ENCODE peak calls at places on chromosomes 1 and 21, in ten cellular contexts. C is gastroesophageal sphincter; H is upper lobe of left lung; D is activated T-helper 17 cell treated with anti-CD3 and anti-CD28 coated beads, Interleukin-2, amount 50 U/mL, for 72 hours; E is body of pancreas; S is activated CD4-positive, alpha-beta T cell treated with anti-CD3 and anti-CD28 coated beads for 36 hours; I is naive thymus-derived CD8-positive, alpha-beta T cell; A is upper lobe of right lung; O is central memory CD8-positive, alpha-beta T cell; Z is pancreas. L is an unnamed sample.

GRCh38 chr21:42164818-42165217 is 54.1 kb upstream of the ABCG1 start:
- ATAC-seq in C (peak; percentile 10), H (no peak), D (no peak), E (no peak), S (no peak), I (no peak), A (no peak), O (no peak), Z (no peak), L (no peak)

GRCh38 chr1:53409233-53409632 is 50.0 kb upstream of the DMRTB1 start:
- ATAC-seq in C (no peak), H (no peak), D (no peak), E (no peak), S (no peak), I (no peak), A (no peak), O (no peak), Z (no peak), L (no peak)

GRCh38 chr1:153886127-153886526 is 36.6 kb downstream of the GATAD2B start:
- ATAC-seq in C (no peak), H (no peak), D (no peak), E (no peak), S (no peak), I (no peak), A (no peak), O (no peak), Z (no peak), L (no peak)

GRCh38 chr1:26856604-26857469 is 6.1 kb upstream of the SFN start:
- ATAC-seq in C (no peak), H (no peak), D (no peak), E (no peak), S (no peak), I (no peak), A (no peak), O (no peak), Z (no peak), L (no peak)

GRCh38 chr1:38152351-38153082 is 105.9 kb upstream of the POU3F1 start:
- ATAC-seq in C (no peak), H (peak; percentile 49), D (no peak), E (no peak), S (no peak), I (no peak), A (peak; percentile 68), O (no peak), Z (no peak), L (peak; percentile 84)

GRCh38 chr1:66351913-66352312 is 182.0 kb upstream of the SGIP1 start:
- ATAC-seq in C (no peak), H (no peak), D (peak; percentile 28), E (peak; percentile 21), S (peak; percentile 28), I (peak; percentile 77), A (peak; percentile 33), O (peak; percentile 74), Z (no peak), L (peak; percentile 59)

GRCh38 chr1:100995196-100995983 is 30.2 kb downstream of the DPH5 start:
- ATAC-seq in C (no peak), H (no peak), D (no peak), E (no peak), S (no peak), I (peak; percentile 25), A (no peak), O (no peak), Z (no peak), L (no peak)

GRCh38 chr1:48251858-48252257 is 29.3 kb downstream of the SLC5A9 start:
- ATAC-seq in C (no peak), H (no peak), D (no peak), E (no peak), S (no peak), I (no peak), A (no peak), O (no peak), Z (no peak), L (no peak)

GRCh38 chr1:7856345-7856744 is 3.5 kb upstream of the UTS2 start:
- ATAC-seq in C (no peak), H (no peak), D (no peak), E (no peak), S (no peak), I (no peak), A (peak; percentile 47), O (no peak), Z (no peak), L (peak; percentile 41)

GRCh38 chr21:44285102-44285501 is 574 bp upstream of the AIRE start:
- ATAC-seq in C (no peak), H (no peak), D (no peak), E (no peak), S (no peak), I (no peak), A (no peak), O (no peak), Z (no peak), L (no peak)

GRCh38 chr1:32695098-32695904 is 7.3 kb downstream of the SYNC start:
- ATAC-seq in C (peak; percentile 45), H (peak; percentile 32), D (no peak), E (peak; percentile 78), S (no peak), I (no peak), A (peak; percentile 87), O (no peak), Z (peak; percentile 66), L (no peak)